ENCODE peak calls at places on chromosomes 13 and 19, in five cellular contexts. One of them, this sample, is unnamed. For H3K4me1, the result is how much of the 10 kb centered on the place peaks cover.

GRCh38 chr13:76307157-76307556 is 579.0 kb downstream of the KCTD12 start:
- DNase-seq in H1: no peak
- DNase-seq in K562: no peak
- DNase-seq in breast epithelium: no peak
- DNase-seq in tibial nerve: no peak
- DNase-seq in this sample: no peak

GRCh38 chr19:17347361-17347760 is 10.0 kb downstream of the GTPBP3 start:
- DNase-seq in K562: no peak
- DNase-seq in tibial nerve: no peak
- DNase-seq in breast epithelium: no peak
- DNase-seq in H1: no peak
- DNase-seq in this sample: no peak

GRCh38 chr13:21075303-21076264 is 14.2 kb upstream of the LATS2 start:
- DNase-seq in H1: no peak
- DNase-seq in breast epithelium: no peak
- DNase-seq in tibial nerve: peak
- DNase-seq in K562: no peak
- DNase-seq in this sample: no peak

GRCh38 chr13:48580185-48580803 is 47.4 kb upstream of the RCBTB2 start:
- DNase-seq in K562: peak
- DNase-seq in breast epithelium: peak
- DNase-seq in H1: no peak
- DNase-seq in tibial nerve: peak
- DNase-seq in this sample: no peak

GRCh38 chr13:104837756-104838155 is 1697.7 kb downstream of the EFNB2 start:
- DNase-seq in tibial nerve: no peak
- DNase-seq in K562: no peak
- DNase-seq in H1: no peak
- DNase-seq in breast epithelium: no peak
- DNase-seq in this sample: no peak

GRCh38 chr19:49565261-49565660 is 15.1 kb downstream of the NOSIP start:
- DNase-seq in H1: no peak
- DNase-seq in tibial nerve: peak
- DNase-seq in K562: no peak
- DNase-seq in breast epithelium: no peak
- DNase-seq in this sample: peak

GRCh38 chr13:85590231-85590931 is 208.8 kb downstream of the SLITRK6 start:
- DNase-seq in K562: no peak
- DNase-seq in H1: no peak
- DNase-seq in tibial nerve: no peak
- DNase-seq in breast epithelium: no peak
- DNase-seq in this sample: no peak

GRCh38 chr19:18735324-18735723 is 51.8 kb downstream of the CRTC1 start:
- DNase-seq in tibial nerve: no peak
- DNase-seq in K562: no peak
- DNase-seq in breast epithelium: no peak
- DNase-seq in H1: no peak
- DNase-seq in this sample: no peak

GRCh38 chr13:42110410-42111155 is 62.1 kb downstream of the DGKH start:
- DNase-seq in tibial nerve: peak
- DNase-seq in breast epithelium: no peak
- DNase-seq in K562: peak
- DNase-seq in H1: no peak
- DNase-seq in this sample: no peak

GRCh38 chr13:50682966-50683365 is 160.5 kb downstream of the DLEU7 start:
- DNase-seq in tibial nerve: no peak
- DNase-seq in H1: no peak
- DNase-seq in K562: no peak
- DNase-seq in breast epithelium: no peak
- DNase-seq in this sample: no peak

GRCh38 chr19:30629086-30629485 is 256.9 kb downstream of the ZNF536 start:
- DNase-seq in tibial nerve: no peak
- DNase-seq in K562: no peak
- DNase-seq in H1: no peak
- DNase-seq in breast epithelium: no peak
- DNase-seq in this sample: no peak

GRCh38 chr13:93621966-93622365 is 395.4 kb downstream of the GPC6 start:
- DNase-seq in tibial nerve: no peak
- DNase-seq in K562: no peak
- DNase-seq in breast epithelium: no peak
- DNase-seq in H1: no peak
- DNase-seq in this sample: no peak

GRCh38 chr13:98972627-98973026 is 5.2 kb downstream of the DOCK9 start:
- DNase-seq in K562: no peak
- DNase-seq in H1: no peak
- DNase-seq in breast epithelium: no peak
- DNase-seq in tibial nerve: no peak
- DNase-seq in this sample: no peak

GRCh38 chr13:49066856-49067255 is 91.1 kb downstream of the FNDC3A start:
- DNase-seq in H1: no peak
- DNase-seq in K562: no peak
- DNase-seq in tibial nerve: no peak
- DNase-seq in breast epithelium: no peak
- DNase-seq in this sample: no peak

GRCh38 chr13:44652223-44652622 is 76.1 kb upstream of the TSC22D1 start:
- DNase-seq in H1: no peak
- DNase-seq in tibial nerve: no peak
- DNase-seq in K562: no peak
- DNase-seq in breast epithelium: no peak
- DNase-seq in this sample: no peak

GRCh38 chr19:45178262-45179062 is at the start of gene BLOC1S3:
- DNase-seq in K562: peak
- DNase-seq in H1: peak
- DNase-seq in breast epithelium: peak
- DNase-seq in tibial nerve: peak
- DNase-seq in this sample: peak

GRCh38 chr19:17424743-17425365 is 5.0 kb downstream of the MVB12A start:
- DNase-seq in tibial nerve: no peak
- DNase-seq in K562: peak
- DNase-seq in breast epithelium: no peak
- DNase-seq in H1: no peak
- DNase-seq in this sample: no peak

GRCh38 chr19:5631511-5632240 is 8.8 kb downstream of the SAFB start:
- DNase-seq in K562: no peak
- DNase-seq in H1: no peak
- DNase-seq in breast epithelium: no peak
- DNase-seq in tibial nerve: no peak
- DNase-seq in this sample: peak
- H3K4me1 ChIP-seq in K562: under half
- H3K4me1 ChIP-seq in H1: under half
- H3K4me1 ChIP-seq in breast epithelium: under half
- H3K4me1 ChIP-seq in tibial nerve: half or more
- H3K4me1 ChIP-seq in this sample: under half

GRCh38 chr19:58395220-58395978 is at the start of gene RNF225:
- DNase-seq in K562: peak
- DNase-seq in tibial nerve: no peak
- DNase-seq in breast epithelium: peak
- DNase-seq in H1: peak
- DNase-seq in this sample: no peak
- TF ChIP-seq POLR2A in K562: peak
- TF ChIP-seq POLR2A in tibial nerve: no peak
- TF ChIP-seq POLR2A in breast epithelium: no peak
- TF ChIP-seq POLR2A in H1: peak
- TF ChIP-seq POLR2A in this sample: no peak

GRCh38 chr13:110240352-110240751 is 66.6 kb downstream of the COL4A1 start:
- DNase-seq in H1: no peak
- DNase-seq in breast epithelium: no peak
- DNase-seq in K562: no peak
- DNase-seq in tibial nerve: no peak
- DNase-seq in this sample: no peak
- H3K4me1 ChIP-seq in H1: under half
- H3K4me1 ChIP-seq in breast epithelium: under half
- H3K4me1 ChIP-seq in K562: under half
- H3K4me1 ChIP-seq in tibial nerve: half or more
- H3K4me1 ChIP-seq in this sample: under half

GRCh38 chr19:6213696-6214585 is 65.8 kb downstream of the MLLT1 start:
- DNase-seq in tibial nerve: no peak
- DNase-seq in H1: no peak
- DNase-seq in K562: no peak
- DNase-seq in breast epithelium: no peak
- DNase-seq in this sample: peak

GRCh38 chr19:6210721-6211600 is 68.8 kb downstream of the MLLT1 start:
- DNase-seq in tibial nerve: no peak
- DNase-seq in H1: no peak
- DNase-seq in K562: no peak
- DNase-seq in breast epithelium: no peak
- DNase-seq in this sample: peak

GRCh38 chr19:6211632-6212402 is 68.0 kb downstream of the MLLT1 start:
- DNase-seq in K562: no peak
- DNase-seq in H1: no peak
- DNase-seq in tibial nerve: no peak
- DNase-seq in breast epithelium: no peak
- DNase-seq in this sample: no peak

GRCh38 chr19:6213266-6213595 is 66.5 kb downstream of the MLLT1 start:
- DNase-seq in tibial nerve: no peak
- DNase-seq in breast epithelium: no peak
- DNase-seq in H1: no peak
- DNase-seq in K562: no peak
- DNase-seq in this sample: peak

GRCh38 chr19:6212403-6213265 is 67.1 kb downstream of the MLLT1 start:
- DNase-seq in tibial nerve: no peak
- DNase-seq in H1: no peak
- DNase-seq in K562: no peak
- DNase-seq in breast epithelium: no peak
- DNase-seq in this sample: no peak
- TF ChIP-seq POLR2A in tibial nerve: no peak
- TF ChIP-seq POLR2A in H1: no peak
- TF ChIP-seq POLR2A in K562: no peak
- TF ChIP-seq POLR2A in breast epithelium: no peak
- TF ChIP-seq POLR2A in this sample: no peak

GRCh38 chr19:13069415-13070369 is 33.0 kb downstream of the LYL1 start:
- DNase-seq in K562: peak
- DNase-seq in breast epithelium: no peak
- DNase-seq in H1: no peak
- DNase-seq in tibial nerve: no peak
- DNase-seq in this sample: no peak
- H3K4me1 ChIP-seq in K562: half or more
- H3K4me1 ChIP-seq in breast epithelium: under half
- H3K4me1 ChIP-seq in H1: under half
- H3K4me1 ChIP-seq in tibial nerve: half or more
- H3K4me1 ChIP-seq in this sample: under half

DNA sequence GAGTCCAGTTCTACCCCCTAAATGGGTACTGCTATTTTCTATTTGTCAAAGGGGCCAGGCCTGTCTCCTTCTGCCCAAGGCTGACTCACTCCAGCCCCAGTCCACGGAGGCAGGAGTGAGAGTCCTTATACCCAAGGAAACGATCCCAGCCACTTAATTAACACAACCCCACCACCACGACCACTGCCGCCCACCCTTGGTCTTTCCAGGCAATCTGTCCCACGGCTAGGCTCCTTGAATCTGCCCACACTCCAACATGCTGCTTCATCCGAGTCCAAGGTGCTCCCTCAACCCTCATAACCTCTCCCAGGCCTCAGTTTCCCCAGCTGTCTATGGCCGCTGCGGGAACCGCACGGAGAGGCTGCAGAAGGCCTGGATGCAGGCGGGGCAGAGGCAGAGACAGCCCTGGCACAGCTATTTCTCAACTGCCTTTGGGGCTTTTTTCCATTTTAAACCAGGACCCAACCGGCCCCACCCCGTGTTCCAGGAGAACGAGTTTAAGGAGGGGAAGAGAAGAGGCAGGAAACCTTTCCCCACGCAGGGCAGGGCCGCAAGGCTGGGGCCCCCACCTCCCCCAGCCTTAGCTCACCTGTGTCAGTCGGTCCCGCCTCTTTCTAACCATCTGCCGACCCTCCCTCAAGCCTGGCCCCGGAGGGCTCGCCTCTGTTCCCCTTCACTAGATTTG is 746 bp downstream of the RAB3D start:
- DNase-seq in breast epithelium: no peak
- DNase-seq in tibial nerve: no peak
- DNase-seq in H1: no peak
- DNase-seq in K562: no peak
- DNase-seq in this sample: no peak
- TF ChIP-seq POLR2A in breast epithelium: no peak
- TF ChIP-seq POLR2A in tibial nerve: no peak
- TF ChIP-seq POLR2A in H1: no peak
- TF ChIP-seq POLR2A in K562: no peak
- TF ChIP-seq POLR2A in this sample: no peak

DNA sequence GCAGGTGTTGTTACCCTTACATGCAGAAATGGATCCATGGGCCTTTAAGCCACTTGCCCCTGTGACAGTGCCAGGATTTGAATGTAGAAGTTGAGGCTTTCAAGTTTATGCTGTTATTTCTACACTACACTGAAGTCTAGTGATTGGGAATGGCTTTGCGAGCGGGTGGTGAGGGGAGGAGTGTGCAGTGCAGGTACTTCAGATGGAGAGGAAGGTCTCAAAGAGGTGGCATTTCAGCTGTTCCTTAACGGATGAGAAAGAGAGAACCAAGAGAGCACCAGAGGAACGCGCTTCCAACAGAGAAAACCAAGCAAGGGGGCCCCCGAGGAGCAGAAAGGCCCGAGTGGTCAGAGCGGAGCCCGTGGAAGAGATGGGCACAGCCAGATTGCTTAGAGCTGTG is 13.3 kb downstream of the ACTN4 start:
- DNase-seq in H1: no peak
- DNase-seq in tibial nerve: no peak
- DNase-seq in breast epithelium: no peak
- DNase-seq in K562: no peak
- DNase-seq in this sample: no peak
- H3K4me1 ChIP-seq in H1: under half
- H3K4me1 ChIP-seq in tibial nerve: half or more
- H3K4me1 ChIP-seq in breast epithelium: under half
- H3K4me1 ChIP-seq in K562: under half
- H3K4me1 ChIP-seq in this sample: under half

DNA sequence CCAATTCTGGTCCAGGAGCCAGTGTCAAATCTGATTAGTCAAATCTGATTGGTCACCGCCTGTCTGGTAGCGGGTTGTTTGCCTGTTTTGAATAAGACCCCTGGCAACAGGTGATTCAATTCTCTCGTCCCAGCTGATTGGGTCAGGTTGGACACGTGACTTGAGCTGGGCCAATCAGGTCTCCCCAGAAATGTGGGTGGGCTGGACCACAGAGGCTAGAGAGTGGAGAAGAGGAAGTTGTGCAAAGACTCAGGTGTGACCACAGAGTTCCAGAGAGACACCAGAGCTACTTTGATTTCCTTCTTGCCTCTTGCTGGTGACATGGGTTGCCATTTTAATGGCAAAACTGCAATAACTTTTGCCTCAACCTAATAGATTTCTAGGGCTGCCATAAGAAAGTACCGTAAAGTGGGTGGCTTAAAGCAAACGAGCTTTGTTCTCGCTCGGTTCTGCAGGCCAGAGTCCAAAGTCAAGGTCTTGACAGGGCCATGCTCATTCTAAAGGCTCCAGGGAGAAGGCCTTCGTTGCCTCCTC is 5.4 kb downstream of the TNFSF9 start:
- DNase-seq in tibial nerve: no peak
- DNase-seq in H1: no peak
- DNase-seq in K562: peak
- DNase-seq in breast epithelium: no peak
- DNase-seq in this sample: peak
- TF ChIP-seq POLR2A in tibial nerve: no peak
- TF ChIP-seq POLR2A in H1: no peak
- TF ChIP-seq POLR2A in K562: no peak
- TF ChIP-seq POLR2A in breast epithelium: no peak
- TF ChIP-seq POLR2A in this sample: no peak

This sample was measured in Peyer's patch.